ENCODE peak calls at places on chromosomes 12 and 14, in four cellular contexts. One of them, this sample, is unnamed.

GRCh38 chr12:3802721-3803120 is 49.8 kb upstream of the CRACR2A start:
- DNase-seq in foreskin fibroblast: peak
- DNase-seq in activated gamma-delta T cell treated with Interleukin-2 at 50 U/mL for 16 hours: no peak
- DNase-seq in DMS 273 treated with DMSO at 0.1 percent for 48 hours: no peak
- DNase-seq in this sample: no peak

GRCh38 chr12:107125833-107126232 is 32.5 kb upstream of the CRY1 start:
- DNase-seq in DMS 273 treated with DMSO at 0.1 percent for 48 hours: no peak
- DNase-seq in activated gamma-delta T cell treated with Interleukin-2 at 50 U/mL for 16 hours: no peak
- DNase-seq in foreskin fibroblast: no peak
- DNase-seq in this sample: no peak

GRCh38 chr12:8052679-8053078 is 13.5 kb downstream of the C3AR1 start:
- DNase-seq in DMS 273 treated with DMSO at 0.1 percent for 48 hours: no peak
- DNase-seq in activated gamma-delta T cell treated with Interleukin-2 at 50 U/mL for 16 hours: no peak
- DNase-seq in foreskin fibroblast: no peak
- DNase-seq in this sample: no peak

GRCh38 chr12:118034429-118035193 is 18.1 kb downstream of the RFC5 start:
- DNase-seq in DMS 273 treated with DMSO at 0.1 percent for 48 hours: no peak
- DNase-seq in activated gamma-delta T cell treated with Interleukin-2 at 50 U/mL for 16 hours: no peak
- DNase-seq in foreskin fibroblast: peak
- DNase-seq in this sample: no peak

GRCh38 chr12:30026621-30027234 is 243.0 kb upstream of the TMTC1 start:
- DNase-seq in activated gamma-delta T cell treated with Interleukin-2 at 50 U/mL for 16 hours: no peak
- DNase-seq in foreskin fibroblast: peak
- DNase-seq in DMS 273 treated with DMSO at 0.1 percent for 48 hours: no peak
- DNase-seq in this sample: no peak

GRCh38 chr12:116528498-116528897 is 30.7 kb upstream of the MAP1LC3B2 start:
- DNase-seq in activated gamma-delta T cell treated with Interleukin-2 at 50 U/mL for 16 hours: no peak
- DNase-seq in DMS 273 treated with DMSO at 0.1 percent for 48 hours: no peak
- DNase-seq in foreskin fibroblast: no peak
- DNase-seq in this sample: no peak

GRCh38 chr12:90969851-90970250 is 14.9 kb upstream of the CCER1 start:
- DNase-seq in foreskin fibroblast: no peak
- DNase-seq in activated gamma-delta T cell treated with Interleukin-2 at 50 U/mL for 16 hours: no peak
- DNase-seq in DMS 273 treated with DMSO at 0.1 percent for 48 hours: no peak
- DNase-seq in this sample: no peak

GRCh38 chr12:123034865-123035264 is 54.4 kb downstream of the ARL6IP4 start:
- DNase-seq in foreskin fibroblast: peak
- DNase-seq in activated gamma-delta T cell treated with Interleukin-2 at 50 U/mL for 16 hours: no peak
- DNase-seq in DMS 273 treated with DMSO at 0.1 percent for 48 hours: no peak
- DNase-seq in this sample: no peak

GRCh38 chr14:88044782-88045446 is 40.0 kb downstream of the GPR65 start:
- DNase-seq in DMS 273 treated with DMSO at 0.1 percent for 48 hours: no peak
- DNase-seq in activated gamma-delta T cell treated with Interleukin-2 at 50 U/mL for 16 hours: no peak
- DNase-seq in foreskin fibroblast: no peak
- DNase-seq in this sample: no peak

GRCh38 chr14:27077181-27077738 is 479.4 kb upstream of the NOVA1 start:
- DNase-seq in foreskin fibroblast: no peak
- DNase-seq in DMS 273 treated with DMSO at 0.1 percent for 48 hours: no peak
- DNase-seq in activated gamma-delta T cell treated with Interleukin-2 at 50 U/mL for 16 hours: no peak
- DNase-seq in this sample: no peak

GRCh38 chr12:30111719-30112118 is 328.0 kb upstream of the TMTC1 start:
- DNase-seq in DMS 273 treated with DMSO at 0.1 percent for 48 hours: no peak
- DNase-seq in activated gamma-delta T cell treated with Interleukin-2 at 50 U/mL for 16 hours: no peak
- DNase-seq in foreskin fibroblast: no peak
- DNase-seq in this sample: no peak

GRCh38 chr14:51261151-51261550 is 21.1 kb downstream of the TMX1 start:
- DNase-seq in activated gamma-delta T cell treated with Interleukin-2 at 50 U/mL for 16 hours: no peak
- DNase-seq in DMS 273 treated with DMSO at 0.1 percent for 48 hours: no peak
- DNase-seq in foreskin fibroblast: no peak
- DNase-seq in this sample: no peak

GRCh38 chr12:113310489-113310888 is 24.4 kb downstream of the SLC8B1 start:
- DNase-seq in foreskin fibroblast: no peak
- DNase-seq in DMS 273 treated with DMSO at 0.1 percent for 48 hours: no peak
- DNase-seq in activated gamma-delta T cell treated with Interleukin-2 at 50 U/mL for 16 hours: no peak
- DNase-seq in this sample: peak

GRCh38 chr14:98494582-98494981 is 777.4 kb downstream of the BCL11B start:
- DNase-seq in DMS 273 treated with DMSO at 0.1 percent for 48 hours: no peak
- DNase-seq in foreskin fibroblast: no peak
- DNase-seq in activated gamma-delta T cell treated with Interleukin-2 at 50 U/mL for 16 hours: no peak
- DNase-seq in this sample: no peak

GRCh38 chr12:121784460-121784859 is 9.0 kb downstream of the RHOF start:
- DNase-seq in DMS 273 treated with DMSO at 0.1 percent for 48 hours: no peak
- DNase-seq in foreskin fibroblast: peak
- DNase-seq in activated gamma-delta T cell treated with Interleukin-2 at 50 U/mL for 16 hours: no peak
- DNase-seq in this sample: no peak

GRCh38 chr12:6752181-6752930 is 585 bp downstream of the MLF2 start:
- DNase-seq in foreskin fibroblast: peak
- DNase-seq in DMS 273 treated with DMSO at 0.1 percent for 48 hours: no peak
- DNase-seq in activated gamma-delta T cell treated with Interleukin-2 at 50 U/mL for 16 hours: no peak
- DNase-seq in this sample: no peak

GRCh38 chr12:120276734-120277133 is 11.2 kb upstream of the PXN start:
- DNase-seq in foreskin fibroblast: peak
- DNase-seq in DMS 273 treated with DMSO at 0.1 percent for 48 hours: no peak
- DNase-seq in activated gamma-delta T cell treated with Interleukin-2 at 50 U/mL for 16 hours: no peak
- DNase-seq in this sample: no peak

GRCh38 chr12:74794522-74794921 is 256.9 kb downstream of the ATXN7L3B start:
- DNase-seq in activated gamma-delta T cell treated with Interleukin-2 at 50 U/mL for 16 hours: no peak
- DNase-seq in DMS 273 treated with DMSO at 0.1 percent for 48 hours: no peak
- DNase-seq in foreskin fibroblast: no peak
- DNase-seq in this sample: no peak

GRCh38 chr12:106767954-106768501 is 6.5 kb upstream of the RIC8B start:
- DNase-seq in activated gamma-delta T cell treated with Interleukin-2 at 50 U/mL for 16 hours: no peak
- DNase-seq in foreskin fibroblast: peak
- DNase-seq in DMS 273 treated with DMSO at 0.1 percent for 48 hours: no peak
- DNase-seq in this sample: no peak

GRCh38 chr14:100889641-100890040 is 13.9 kb downstream of the RTL1 start:
- DNase-seq in DMS 273 treated with DMSO at 0.1 percent for 48 hours: no peak
- DNase-seq in activated gamma-delta T cell treated with Interleukin-2 at 50 U/mL for 16 hours: peak
- DNase-seq in foreskin fibroblast: no peak
- DNase-seq in this sample: no peak

GRCh38 chr12:6962285-6963015 is 8.0 kb downstream of the PHB2 start:
- DNase-seq in DMS 273 treated with DMSO at 0.1 percent for 48 hours: no peak
- DNase-seq in activated gamma-delta T cell treated with Interleukin-2 at 50 U/mL for 16 hours: no peak
- DNase-seq in foreskin fibroblast: no peak
- DNase-seq in this sample: no peak

GRCh38 chr14:33700052-33700451 is 250.8 kb downstream of the EGLN3 start:
- DNase-seq in DMS 273 treated with DMSO at 0.1 percent for 48 hours: no peak
- DNase-seq in activated gamma-delta T cell treated with Interleukin-2 at 50 U/mL for 16 hours: no peak
- DNase-seq in foreskin fibroblast: no peak
- DNase-seq in this sample: no peak

GRCh38 chr12:1842183-1842904 is 22.0 kb downstream of the LRTM2 start:
- DNase-seq in DMS 273 treated with DMSO at 0.1 percent for 48 hours: no peak
- DNase-seq in activated gamma-delta T cell treated with Interleukin-2 at 50 U/mL for 16 hours: no peak
- DNase-seq in foreskin fibroblast: no peak
- DNase-seq in this sample: peak

GRCh38 chr12:110591508-110592051 is 8.5 kb upstream of the PPTC7 start:
- DNase-seq in foreskin fibroblast: no peak
- DNase-seq in DMS 273 treated with DMSO at 0.1 percent for 48 hours: no peak
- DNase-seq in activated gamma-delta T cell treated with Interleukin-2 at 50 U/mL for 16 hours: no peak
- DNase-seq in this sample: no peak

GRCh38 chr12:47238665-47239064 is 158.9 kb upstream of the AMIGO2 start:
- DNase-seq in activated gamma-delta T cell treated with Interleukin-2 at 50 U/mL for 16 hours: no peak
- DNase-seq in DMS 273 treated with DMSO at 0.1 percent for 48 hours: no peak
- DNase-seq in foreskin fibroblast: peak
- DNase-seq in this sample: no peak

GRCh38 chr12:124681779-124682391 is 114.5 kb upstream of the NCOR2 start:
- DNase-seq in foreskin fibroblast: peak
- DNase-seq in activated gamma-delta T cell treated with Interleukin-2 at 50 U/mL for 16 hours: no peak
- DNase-seq in DMS 273 treated with DMSO at 0.1 percent for 48 hours: no peak
- DNase-seq in this sample: no peak

GRCh38 chr14:37202265-37202664 is 4.5 kb downstream of the MIPOL1 start:
- DNase-seq in foreskin fibroblast: peak
- DNase-seq in activated gamma-delta T cell treated with Interleukin-2 at 50 U/mL for 16 hours: no peak
- DNase-seq in DMS 273 treated with DMSO at 0.1 percent for 48 hours: no peak
- DNase-seq in this sample: no peak

GRCh38 chr12:56029666-56030293 is 8.9 kb downstream of the IKZF4 start:
- DNase-seq in activated gamma-delta T cell treated with Interleukin-2 at 50 U/mL for 16 hours: peak
- DNase-seq in DMS 273 treated with DMSO at 0.1 percent for 48 hours: no peak
- DNase-seq in foreskin fibroblast: peak
- DNase-seq in this sample: no peak

This sample was measured in GDM1.